ENCODE peak calls at places on chromosomes 7 and 10, in ten cellular contexts. One of them, this sample, is unnamed. For H3K9me3 and H3K4me1, the result is how much of the 10 kb centered on the place peaks cover.

GRCh38 chr7:14047709-14048399 is 58.4 kb upstream of the ETV1 start:
- DNase-seq in right cardiac atrium: no peak
- DNase-seq in ovary: no peak
- DNase-seq in Peyer's patch: no peak
- DNase-seq in MM.1S: no peak
- DNase-seq in A549: no peak
- DNase-seq in SJSA1: no peak
- DNase-seq in left ventricle myocardium inferior: no peak
- DNase-seq in neuronal stem cell: no peak
- DNase-seq in endodermal cell: no peak
- DNase-seq in this sample: no peak

GRCh38 chr7:32163911-32164310 is 93.7 kb upstream of the PDE1C start:
- DNase-seq in right cardiac atrium: no peak
- DNase-seq in ovary: no peak
- DNase-seq in Peyer's patch: no peak
- DNase-seq in MM.1S: no peak
- DNase-seq in A549: no peak
- DNase-seq in SJSA1: no peak
- DNase-seq in left ventricle myocardium inferior: no peak
- DNase-seq in neuronal stem cell: no peak
- DNase-seq in endodermal cell: no peak
- DNase-seq in this sample: no peak

GRCh38 chr7:117111532-117111931 is 158.2 kb downstream of the ST7 start:
- DNase-seq in right cardiac atrium: no peak
- DNase-seq in ovary: no peak
- DNase-seq in Peyer's patch: no peak
- DNase-seq in MM.1S: no peak
- DNase-seq in A549: no peak
- DNase-seq in SJSA1: no peak
- DNase-seq in left ventricle myocardium inferior: no peak
- DNase-seq in neuronal stem cell: no peak
- DNase-seq in endodermal cell: no peak
- DNase-seq in this sample: no peak

GRCh38 chr7:45651540-45651939 is 77.4 kb downstream of the ADCY1 start:
- DNase-seq in right cardiac atrium: no peak
- DNase-seq in ovary: no peak
- DNase-seq in Peyer's patch: no peak
- DNase-seq in MM.1S: no peak
- DNase-seq in A549: no peak
- DNase-seq in SJSA1: no peak
- DNase-seq in left ventricle myocardium inferior: no peak
- DNase-seq in neuronal stem cell: no peak
- DNase-seq in endodermal cell: no peak
- DNase-seq in this sample: no peak

GRCh38 chr10:119364941-119365340 is 157.6 kb downstream of the GRK5 start:
- DNase-seq in right cardiac atrium: no peak
- DNase-seq in ovary: no peak
- DNase-seq in Peyer's patch: no peak
- DNase-seq in MM.1S: no peak
- DNase-seq in A549: no peak
- DNase-seq in SJSA1: no peak
- DNase-seq in left ventricle myocardium inferior: no peak
- DNase-seq in neuronal stem cell: no peak
- DNase-seq in endodermal cell: no peak
- DNase-seq in this sample: no peak

GRCh38 chr10:51892965-51893658 is 193.7 kb upstream of the CSTF2T start:
- DNase-seq in right cardiac atrium: no peak
- DNase-seq in ovary: no peak
- DNase-seq in Peyer's patch: no peak
- DNase-seq in MM.1S: peak
- DNase-seq in A549: peak
- DNase-seq in SJSA1: no peak
- DNase-seq in left ventricle myocardium inferior: no peak
- DNase-seq in neuronal stem cell: peak
- DNase-seq in endodermal cell: peak
- DNase-seq in this sample: peak

GRCh38 chr10:131749767-131750142 is 151.1 kb upstream of the PPP2R2D start:
- DNase-seq in right cardiac atrium: no peak
- DNase-seq in ovary: no peak
- DNase-seq in Peyer's patch: no peak
- DNase-seq in MM.1S: no peak
- DNase-seq in A549: no peak
- DNase-seq in SJSA1: no peak
- DNase-seq in left ventricle myocardium inferior: no peak
- DNase-seq in neuronal stem cell: no peak
- DNase-seq in endodermal cell: peak
- DNase-seq in this sample: no peak

GRCh38 chr7:8105449-8106095 is 137.0 kb downstream of the GLCCI1 start:
- DNase-seq in right cardiac atrium: no peak
- DNase-seq in ovary: no peak
- DNase-seq in Peyer's patch: no peak
- DNase-seq in MM.1S: no peak
- DNase-seq in A549: no peak
- DNase-seq in SJSA1: no peak
- DNase-seq in left ventricle myocardium inferior: no peak
- DNase-seq in neuronal stem cell: no peak
- DNase-seq in endodermal cell: no peak
- DNase-seq in this sample: peak

GRCh38 chr10:78299861-78300453 is 266.3 kb downstream of the RPS24 start:
- DNase-seq in right cardiac atrium: peak
- DNase-seq in ovary: no peak
- DNase-seq in Peyer's patch: peak
- DNase-seq in MM.1S: no peak
- DNase-seq in A549: no peak
- DNase-seq in SJSA1: no peak
- DNase-seq in left ventricle myocardium inferior: no peak
- DNase-seq in neuronal stem cell: no peak
- DNase-seq in endodermal cell: no peak
- DNase-seq in this sample: no peak

GRCh38 chr10:67793313-67793712 is 44.7 kb downstream of the DNAJC12 start:
- DNase-seq in right cardiac atrium: no peak
- DNase-seq in ovary: no peak
- DNase-seq in Peyer's patch: no peak
- DNase-seq in MM.1S: no peak
- DNase-seq in A549: no peak
- DNase-seq in SJSA1: no peak
- DNase-seq in left ventricle myocardium inferior: no peak
- DNase-seq in neuronal stem cell: no peak
- DNase-seq in endodermal cell: no peak
- DNase-seq in this sample: no peak

GRCh38 chr7:151755131-151755787 is 121.7 kb downstream of the PRKAG2 start:
- DNase-seq in right cardiac atrium: no peak
- DNase-seq in ovary: no peak
- DNase-seq in Peyer's patch: peak
- DNase-seq in MM.1S: no peak
- DNase-seq in A549: no peak
- DNase-seq in SJSA1: peak
- DNase-seq in left ventricle myocardium inferior: peak
- DNase-seq in neuronal stem cell: no peak
- DNase-seq in endodermal cell: no peak
- DNase-seq in this sample: no peak

GRCh38 chr10:52121688-52122087 is 192.4 kb upstream of the DKK1 start:
- DNase-seq in right cardiac atrium: no peak
- DNase-seq in ovary: no peak
- DNase-seq in Peyer's patch: no peak
- DNase-seq in MM.1S: no peak
- DNase-seq in A549: no peak
- DNase-seq in SJSA1: no peak
- DNase-seq in left ventricle myocardium inferior: no peak
- DNase-seq in neuronal stem cell: no peak
- DNase-seq in endodermal cell: no peak
- DNase-seq in this sample: no peak

GRCh38 chr10:14971867-14972448 is 12.8 kb downstream of the MEIG1 start:
- DNase-seq in right cardiac atrium: no peak
- DNase-seq in ovary: no peak
- DNase-seq in Peyer's patch: peak
- DNase-seq in MM.1S: peak
- DNase-seq in A549: no peak
- DNase-seq in SJSA1: no peak
- DNase-seq in left ventricle myocardium inferior: no peak
- DNase-seq in neuronal stem cell: no peak
- DNase-seq in endodermal cell: peak
- DNase-seq in this sample: peak

GRCh38 chr10:107546239-107546638 is 381.7 kb upstream of the SORCS1 start:
- DNase-seq in right cardiac atrium: no peak
- DNase-seq in ovary: no peak
- DNase-seq in Peyer's patch: no peak
- DNase-seq in MM.1S: no peak
- DNase-seq in A549: no peak
- DNase-seq in SJSA1: no peak
- DNase-seq in left ventricle myocardium inferior: no peak
- DNase-seq in neuronal stem cell: no peak
- DNase-seq in endodermal cell: no peak
- DNase-seq in this sample: peak

GRCh38 chr7:17941171-17941490 is 837 bp upstream of the SNX13 start:
- DNase-seq in right cardiac atrium: no peak
- DNase-seq in ovary: no peak
- DNase-seq in Peyer's patch: no peak
- DNase-seq in MM.1S: peak
- DNase-seq in A549: peak
- DNase-seq in SJSA1: no peak
- DNase-seq in left ventricle myocardium inferior: no peak
- DNase-seq in neuronal stem cell: no peak
- DNase-seq in endodermal cell: no peak
- DNase-seq in this sample: peak

GRCh38 chr10:132033632-132034031 is 32.1 kb upstream of the JAKMIP3 start:
- DNase-seq in right cardiac atrium: no peak
- DNase-seq in ovary: no peak
- DNase-seq in Peyer's patch: no peak
- DNase-seq in MM.1S: no peak
- DNase-seq in A549: no peak
- DNase-seq in SJSA1: no peak
- DNase-seq in left ventricle myocardium inferior: no peak
- DNase-seq in neuronal stem cell: no peak
- DNase-seq in endodermal cell: no peak
- DNase-seq in this sample: no peak

GRCh38 chr7:85102813-85103350 is 84.0 kb downstream of the SEMA3D start:
- DNase-seq in right cardiac atrium: no peak
- DNase-seq in ovary: no peak
- DNase-seq in Peyer's patch: no peak
- DNase-seq in MM.1S: no peak
- DNase-seq in A549: no peak
- DNase-seq in SJSA1: no peak
- DNase-seq in left ventricle myocardium inferior: no peak
- DNase-seq in neuronal stem cell: no peak
- DNase-seq in endodermal cell: no peak
- DNase-seq in this sample: no peak

GRCh38 chr7:144488977-144489376 is 85.5 kb upstream of the NOBOX start:
- DNase-seq in right cardiac atrium: no peak
- DNase-seq in ovary: no peak
- DNase-seq in Peyer's patch: no peak
- DNase-seq in MM.1S: peak
- DNase-seq in A549: no peak
- DNase-seq in SJSA1: no peak
- DNase-seq in left ventricle myocardium inferior: no peak
- DNase-seq in neuronal stem cell: no peak
- DNase-seq in endodermal cell: no peak
- DNase-seq in this sample: no peak

GRCh38 chr7:158011941-158012340 is 575.7 kb downstream of the PTPRN2 start:
- DNase-seq in right cardiac atrium: no peak
- DNase-seq in ovary: no peak
- DNase-seq in Peyer's patch: no peak
- DNase-seq in MM.1S: no peak
- DNase-seq in A549: no peak
- DNase-seq in SJSA1: no peak
- DNase-seq in left ventricle myocardium inferior: no peak
- DNase-seq in neuronal stem cell: no peak
- DNase-seq in endodermal cell: no peak
- DNase-seq in this sample: no peak
- H3K9me3 ChIP-seq in right cardiac atrium: under half
- H3K9me3 ChIP-seq in ovary: under half
- H3K9me3 ChIP-seq in Peyer's patch: under half
- H3K9me3 ChIP-seq in MM.1S: under half
- H3K9me3 ChIP-seq in A549: under half
- H3K9me3 ChIP-seq in SJSA1: under half
- H3K9me3 ChIP-seq in left ventricle myocardium inferior: under half
- H3K9me3 ChIP-seq in neuronal stem cell: under half
- H3K9me3 ChIP-seq in endodermal cell: half or more
- H3K9me3 ChIP-seq in this sample: under half

GRCh38 chr10:44970812-44971395 is 7.7 kb downstream of the DEPP1 start:
- DNase-seq in right cardiac atrium: no peak
- DNase-seq in ovary: no peak
- DNase-seq in Peyer's patch: no peak
- DNase-seq in MM.1S: no peak
- DNase-seq in A549: no peak
- DNase-seq in SJSA1: no peak
- DNase-seq in left ventricle myocardium inferior: no peak
- DNase-seq in neuronal stem cell: no peak
- DNase-seq in endodermal cell: no peak
- DNase-seq in this sample: no peak
- H3K4me3 ChIP-seq in right cardiac atrium: no peak
- H3K4me3 ChIP-seq in ovary: no peak
- H3K4me3 ChIP-seq in Peyer's patch: no peak
- H3K4me3 ChIP-seq in MM.1S: no peak
- H3K4me3 ChIP-seq in A549: no peak
- H3K4me3 ChIP-seq in SJSA1: no peak
- H3K4me3 ChIP-seq in left ventricle myocardium inferior: no peak
- H3K4me3 ChIP-seq in neuronal stem cell: no peak
- H3K4me3 ChIP-seq in endodermal cell: no peak
- H3K4me3 ChIP-seq in this sample: no peak

GRCh38 chr10:17209931-17210330 is 8.5 kb upstream of the TRDMT1 start:
- DNase-seq in right cardiac atrium: no peak
- DNase-seq in ovary: no peak
- DNase-seq in Peyer's patch: no peak
- DNase-seq in MM.1S: no peak
- DNase-seq in A549: no peak
- DNase-seq in SJSA1: no peak
- DNase-seq in left ventricle myocardium inferior: no peak
- DNase-seq in neuronal stem cell: no peak
- DNase-seq in endodermal cell: no peak
- DNase-seq in this sample: no peak
- H3K4me1 ChIP-seq in right cardiac atrium: under half
- H3K4me1 ChIP-seq in ovary: under half
- H3K4me1 ChIP-seq in Peyer's patch: under half
- H3K4me1 ChIP-seq in MM.1S: under half
- H3K4me1 ChIP-seq in A549: under half
- H3K4me1 ChIP-seq in SJSA1: half or more
- H3K4me1 ChIP-seq in left ventricle myocardium inferior: under half
- H3K4me1 ChIP-seq in neuronal stem cell: under half
- H3K4me1 ChIP-seq in endodermal cell: under half
- H3K4me1 ChIP-seq in this sample: under half

GRCh38 chr7:137360087-137360679 is 16.6 kb upstream of the PTN start:
- DNase-seq in right cardiac atrium: no peak
- DNase-seq in ovary: no peak
- DNase-seq in Peyer's patch: no peak
- DNase-seq in MM.1S: no peak
- DNase-seq in A549: no peak
- DNase-seq in SJSA1: no peak
- DNase-seq in left ventricle myocardium inferior: no peak
- DNase-seq in neuronal stem cell: peak
- DNase-seq in endodermal cell: no peak
- DNase-seq in this sample: no peak

DNA sequence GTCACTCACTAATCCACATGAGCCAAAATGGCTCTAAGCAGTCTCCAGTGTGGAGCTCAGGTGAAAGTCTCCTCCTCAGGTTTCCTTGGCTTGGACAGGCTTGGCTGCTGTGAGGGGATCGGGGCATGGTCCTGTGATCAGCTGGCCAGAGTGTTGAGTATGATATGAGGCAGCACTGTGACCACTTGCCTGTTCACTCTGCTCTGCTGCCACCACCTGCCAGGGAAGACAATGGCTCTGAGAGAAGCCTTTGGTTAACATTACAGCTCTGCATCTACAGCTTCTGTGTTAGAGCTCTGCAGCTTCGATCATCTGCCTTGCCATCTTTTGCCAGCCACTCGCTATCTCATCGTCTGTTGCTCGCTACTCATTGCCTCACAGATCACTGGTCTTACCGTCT is 20.1 kb upstream of the PTN start:
- DNase-seq in right cardiac atrium: no peak
- DNase-seq in ovary: no peak
- DNase-seq in Peyer's patch: no peak
- DNase-seq in MM.1S: no peak
- DNase-seq in A549: no peak
- DNase-seq in SJSA1: no peak
- DNase-seq in left ventricle myocardium inferior: no peak
- DNase-seq in neuronal stem cell: no peak
- DNase-seq in endodermal cell: no peak
- DNase-seq in this sample: no peak
- H3K9me3 ChIP-seq in right cardiac atrium: under half
- H3K9me3 ChIP-seq in ovary: under half
- H3K9me3 ChIP-seq in Peyer's patch: under half
- H3K9me3 ChIP-seq in MM.1S: under half
- H3K9me3 ChIP-seq in A549: under half
- H3K9me3 ChIP-seq in SJSA1: under half
- H3K9me3 ChIP-seq in left ventricle myocardium inferior: under half
- H3K9me3 ChIP-seq in neuronal stem cell: half or more
- H3K9me3 ChIP-seq in endodermal cell: half or more
- H3K9me3 ChIP-seq in this sample: under half

This sample was measured in small intestine.